ENCODE peak calls at places on chromosomes 3 and 15, in seven cellular contexts. Q is stimulated activated CD4-positive, alpha-beta T cell treated with anti-CD3 and anti-CD28 coated beads, Interleukin-2, amount 100 ng/mL, for 48 hours; P is activated naive CD4-positive, alpha-beta T cell treated with anti-CD3 and anti-CD28 coated beads, Interleukin-2, amount 10 ng/mL, durations not matched to agents 7 days and 5 days; S is activated CD8-positive, alpha-beta memory T cell treated with anti-CD3 and anti-CD28 coated beads, Interleukin-2, amount 50 U/mL, for 4 hours; V is EH; Z is frontal cortex; J is activated T-cell treated with anti-CD3 and anti-CD28 coated beads, Interleukin-2, amount 50 U/mL, for 72 hours. K is an unnamed sample.

GRCh38 chr3:187909871-187910270 is 164.6 kb upstream of the BCL6 start:
- DNase-seq in Q (no peak), P (no peak), S (no peak), V (peak), Z (no peak), J (no peak), K (no peak)

GRCh38 chr3:194342861-194343560 is 8.1 kb downstream of the CPN2 start:
- DNase-seq in Q (no peak), P (no peak), S (no peak), V (peak), Z (no peak), J (no peak), K (no peak)

GRCh38 chr3:18062289-18063025 is 320.0 kb upstream of the TBC1D5 start:
- DNase-seq in Q (no peak), P (no peak), S (no peak), V (peak), Z (no peak), J (no peak), K (no peak)

GRCh38 chr15:100809151-100809550 is 70.5 kb upstream of the ALDH1A3 start:
- DNase-seq in Q (no peak), P (no peak), S (no peak), V (peak), Z (no peak), J (no peak), K (no peak)

GRCh38 chr15:67175643-67176071 is 78.8 kb downstream of the AAGAB start:
- DNase-seq in Q (peak), P (no peak), S (no peak), V (peak), Z (no peak), J (peak), K (peak)

GRCh38 chr3:15726881-15727280 is 70.9 kb downstream of the ANKRD28 start:
- DNase-seq in Q (no peak), P (no peak), S (no peak), V (no peak), Z (no peak), J (no peak), K (no peak)

GRCh38 chr3:141242035-141242721 is 10.6 kb downstream of the PXYLP1 start:
- DNase-seq in Q (no peak), P (no peak), S (no peak), V (no peak), Z (no peak), J (no peak), K (no peak)

GRCh38 chr3:43497905-43498365 is 123.9 kb downstream of the ANO10 start:
- DNase-seq in Q (no peak), P (no peak), S (no peak), V (peak), Z (no peak), J (no peak), K (no peak)

GRCh38 chr3:2510746-2511145 is 412.1 kb downstream of the CNTN4 start:
- DNase-seq in Q (no peak), P (no peak), S (no peak), V (no peak), Z (no peak), J (no peak), K (no peak)

GRCh38 chr3:177833392-177833791 is 636.1 kb upstream of the TBL1XR1 start:
- DNase-seq in Q (no peak), P (no peak), S (no peak), V (no peak), Z (no peak), J (no peak), K (no peak)

GRCh38 chr15:60396964-60397771 is 618 bp downstream of the ANXA2 start:
- DNase-seq in Q (peak), P (peak), S (peak), V (peak), Z (no peak), J (peak), K (peak)

GRCh38 chr3:152039887-152040286 is 166.4 kb downstream of the SUCNR1 start:
- DNase-seq in Q (no peak), P (no peak), S (no peak), V (no peak), Z (no peak), J (no peak), K (peak)

GRCh38 chr3:194034556-194035336 is 101.2 kb upstream of the HES1 start:
- DNase-seq in Q (no peak), P (no peak), S (no peak), V (no peak), Z (no peak), J (no peak), K (no peak)

GRCh38 chr3:76683256-76683655 is 356.6 kb upstream of the ROBO2 start:
- DNase-seq in Q (no peak), P (no peak), S (no peak), V (no peak), Z (no peak), J (no peak), K (no peak)

GRCh38 chr15:43516801-43517353 is 531 bp upstream of the MAP1A start:
- DNase-seq in Q (no peak), P (no peak), S (no peak), V (peak), Z (no peak), J (no peak), K (no peak)

GRCh38 chr15:30940359-30940758 is 36.6 kb downstream of the FAN1 start:
- DNase-seq in Q (no peak), P (no peak), S (no peak), V (no peak), Z (no peak), J (no peak), K (no peak)

GRCh38 chr15:82530606-82531379 is 9.5 kb downstream of the RPS17 start:
- DNase-seq in Q (peak), P (peak), S (peak), V (peak), Z (peak), J (peak), K (peak)

GRCh38 chr15:65626856-65627255 is 5.1 kb downstream of the SLC24A1 start:
- DNase-seq in Q (no peak), P (no peak), S (no peak), V (no peak), Z (no peak), J (no peak), K (no peak)

GRCh38 chr3:65411367-65411766 is 627.4 kb downstream of the MAGI1 start:
- DNase-seq in Q (no peak), P (no peak), S (no peak), V (no peak), Z (no peak), J (no peak), K (no peak)

GRCh38 chr3:13269711-13270378 is 150.3 kb downstream of the NUP210 start:
- DNase-seq in Q (no peak), P (no peak), S (no peak), V (no peak), Z (no peak), J (no peak), K (no peak)

GRCh38 chr15:74523982-74524381 is 17.0 kb upstream of the ARID3B start:
- DNase-seq in Q (no peak), P (no peak), S (no peak), V (peak), Z (no peak), J (no peak), K (no peak)

GRCh38 chr3:61872077-61872706 is 310.8 kb downstream of the PTPRG start:
- DNase-seq in Q (no peak), P (no peak), S (no peak), V (no peak), Z (no peak), J (no peak), K (no peak)

GRCh38 chr3:170258105-170258487 is 35.9 kb downstream of the PRKCI start:
- DNase-seq in Q (no peak), P (no peak), S (no peak), V (no peak), Z (no peak), J (no peak), K (no peak)

GRCh38 chr3:146221276-146221675 is 29.6 kb downstream of the PLSCR4 start:
- DNase-seq in Q (no peak), P (no peak), S (no peak), V (no peak), Z (no peak), J (no peak), K (no peak)

GRCh38 chr3:107297597-107297996 is 79.6 kb upstream of the CCDC54 start:
- DNase-seq in Q (no peak), P (no peak), S (no peak), V (no peak), Z (no peak), J (no peak), K (no peak)

GRCh38 chr3:130014526-130014925 is 40.0 kb downstream of the TRH start:
- DNase-seq in Q (no peak), P (no peak), S (no peak), V (peak), Z (no peak), J (no peak), K (no peak)

K was measured in GM13977.